ENCODE peak calls at places on chromosomes 16 and 17, in six cellular contexts. One of them, this sample, is unnamed.

GRCh38 chr16:56372013-56372634 is 53.2 kb downstream of the AMFR start:
- DNase-seq in heart left ventricle: no peak
- DNase-seq in aorta: no peak
- DNase-seq in neural progenitor cell: no peak
- DNase-seq in small intestine: no peak
- DNase-seq in tibial nerve: no peak
- DNase-seq in this sample: no peak

GRCh38 chr16:22202261-22202637 is 3.8 kb upstream of the EEF2K start:
- DNase-seq in aorta: no peak
- DNase-seq in small intestine: no peak
- DNase-seq in tibial nerve: no peak
- DNase-seq in heart left ventricle: no peak
- DNase-seq in neural progenitor cell: no peak
- DNase-seq in this sample: no peak

GRCh38 chr16:25006504-25007055 is 8.6 kb downstream of the ARHGAP17 start:
- DNase-seq in tibial nerve: peak
- DNase-seq in heart left ventricle: no peak
- DNase-seq in aorta: no peak
- DNase-seq in small intestine: peak
- DNase-seq in neural progenitor cell: no peak
- DNase-seq in this sample: peak

GRCh38 chr17:35740997-35741931 is 9.8 kb downstream of the RASL10B start:
- DNase-seq in small intestine: no peak
- DNase-seq in neural progenitor cell: peak
- DNase-seq in tibial nerve: no peak
- DNase-seq in heart left ventricle: no peak
- DNase-seq in aorta: no peak
- DNase-seq in this sample: no peak

GRCh38 chr17:74444406-74444805 is 12.5 kb downstream of the GPRC5C start:
- DNase-seq in neural progenitor cell: no peak
- DNase-seq in tibial nerve: peak
- DNase-seq in small intestine: no peak
- DNase-seq in aorta: peak
- DNase-seq in heart left ventricle: peak
- DNase-seq in this sample: no peak

GRCh38 chr17:19507673-19508326 is 25.9 kb upstream of the SLC47A1 start:
- DNase-seq in neural progenitor cell: peak
- DNase-seq in small intestine: peak
- DNase-seq in aorta: peak
- DNase-seq in tibial nerve: peak
- DNase-seq in heart left ventricle: peak
- DNase-seq in this sample: peak

GRCh38 chr16:65121870-65122723 is at the start of gene CDH11:
- DNase-seq in heart left ventricle: peak
- DNase-seq in neural progenitor cell: peak
- DNase-seq in tibial nerve: peak
- DNase-seq in aorta: peak
- DNase-seq in small intestine: no peak
- DNase-seq in this sample: peak

GRCh38 chr17:43645765-43646481 is 15.8 kb downstream of the MEOX1 start:
- DNase-seq in tibial nerve: peak
- DNase-seq in aorta: peak
- DNase-seq in small intestine: no peak
- DNase-seq in neural progenitor cell: peak
- DNase-seq in heart left ventricle: peak
- DNase-seq in this sample: no peak

GRCh38 chr17:44220211-44221071 is 966 bp upstream of the UBTF start:
- DNase-seq in aorta: peak
- DNase-seq in heart left ventricle: peak
- DNase-seq in neural progenitor cell: peak
- DNase-seq in tibial nerve: no peak
- DNase-seq in small intestine: peak
- DNase-seq in this sample: peak

DNA sequence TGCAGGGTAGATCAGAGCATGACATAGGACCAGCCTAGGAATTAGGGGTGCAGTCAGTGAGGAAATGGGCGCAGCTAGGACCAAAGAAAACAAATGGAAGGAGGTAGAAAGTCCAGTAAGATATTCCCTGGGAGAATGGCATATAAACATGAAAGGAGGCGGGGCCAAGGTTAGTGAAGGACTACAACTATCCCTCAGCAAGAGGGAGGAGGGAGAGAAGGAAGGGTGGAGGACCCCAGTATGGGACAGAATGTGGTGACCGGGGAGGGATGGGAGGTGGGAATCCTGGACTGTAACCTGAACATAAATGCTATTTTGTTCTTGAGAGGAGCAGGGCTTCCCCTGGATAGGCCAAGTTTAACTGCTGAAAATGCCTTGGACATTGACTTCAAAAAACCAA is 22.8 kb downstream of the ITGB3 start:
- DNase-seq in aorta: no peak
- DNase-seq in small intestine: peak
- DNase-seq in tibial nerve: no peak
- DNase-seq in heart left ventricle: no peak
- DNase-seq in neural progenitor cell: no peak
- DNase-seq in this sample: no peak
- H3K27ac ChIP-seq in aorta: peak
- H3K27ac ChIP-seq in small intestine: peak
- H3K27ac ChIP-seq in tibial nerve: peak
- H3K27ac ChIP-seq in heart left ventricle: peak
- H3K27ac ChIP-seq in neural progenitor cell: no peak
- H3K27ac ChIP-seq in this sample: no peak

GRCh38 chr16:79811541-79811940 is 211.0 kb upstream of the MAF start:
- DNase-seq in heart left ventricle: no peak
- DNase-seq in tibial nerve: no peak
- DNase-seq in small intestine: no peak
- DNase-seq in neural progenitor cell: no peak
- DNase-seq in aorta: no peak
- DNase-seq in this sample: no peak
- H3K27ac ChIP-seq in heart left ventricle: no peak
- H3K27ac ChIP-seq in tibial nerve: no peak
- H3K27ac ChIP-seq in small intestine: no peak
- H3K27ac ChIP-seq in neural progenitor cell: no peak
- H3K27ac ChIP-seq in aorta: no peak
- H3K27ac ChIP-seq in this sample: no peak

GRCh38 chr17:50205931-50206505 is 4.6 kb upstream of the COL1A1 start:
- DNase-seq in aorta: no peak
- DNase-seq in neural progenitor cell: no peak
- DNase-seq in tibial nerve: no peak
- DNase-seq in small intestine: no peak
- DNase-seq in heart left ventricle: no peak
- DNase-seq in this sample: peak

GRCh38 chr17:50205111-50205821 is 3.8 kb upstream of the COL1A1 start:
- DNase-seq in neural progenitor cell: no peak
- DNase-seq in small intestine: no peak
- DNase-seq in aorta: peak
- DNase-seq in tibial nerve: no peak
- DNase-seq in heart left ventricle: peak
- DNase-seq in this sample: no peak

GRCh38 chr17:50203086-50203485 is 1.7 kb upstream of the COL1A1 start:
- DNase-seq in small intestine: no peak
- DNase-seq in neural progenitor cell: no peak
- DNase-seq in heart left ventricle: no peak
- DNase-seq in aorta: peak
- DNase-seq in tibial nerve: no peak
- DNase-seq in this sample: no peak

GRCh38 chr17:50203589-50204345 is 2.3 kb upstream of the COL1A1 start:
- DNase-seq in neural progenitor cell: no peak
- DNase-seq in aorta: peak
- DNase-seq in small intestine: no peak
- DNase-seq in heart left ventricle: no peak
- DNase-seq in tibial nerve: no peak
- DNase-seq in this sample: peak

GRCh38 chr17:50204431-50204830 is 3.0 kb upstream of the COL1A1 start:
- DNase-seq in small intestine: no peak
- DNase-seq in aorta: no peak
- DNase-seq in neural progenitor cell: no peak
- DNase-seq in heart left ventricle: no peak
- DNase-seq in tibial nerve: no peak
- DNase-seq in this sample: no peak
- H3K27ac ChIP-seq in small intestine: peak
- H3K27ac ChIP-seq in aorta: no peak
- H3K27ac ChIP-seq in neural progenitor cell: no peak
- H3K27ac ChIP-seq in heart left ventricle: no peak
- H3K27ac ChIP-seq in tibial nerve: peak
- H3K27ac ChIP-seq in this sample: no peak

GRCh38 chr16:23508589-23509440 is 1.5 kb downstream of the GGA2 start:
- DNase-seq in heart left ventricle: no peak
- DNase-seq in tibial nerve: no peak
- DNase-seq in neural progenitor cell: peak
- DNase-seq in small intestine: peak
- DNase-seq in aorta: peak
- DNase-seq in this sample: no peak
- H3K27ac ChIP-seq in heart left ventricle: peak
- H3K27ac ChIP-seq in tibial nerve: peak
- H3K27ac ChIP-seq in neural progenitor cell: no peak
- H3K27ac ChIP-seq in small intestine: no peak
- H3K27ac ChIP-seq in aorta: peak
- H3K27ac ChIP-seq in this sample: no peak